ENCODE peak calls at places on chromosome 13, in ten cellular contexts. G, Y, N, V, X, S, D, B, Q and R are unnamed samples.

GRCh38 chr13:40776232-40776631 is 5.2 kb upstream of the MRPS31 start:
- DNase-seq in S (no peak), N (no peak), Q (no peak), Y (no peak), X (no peak), V (no peak), B (no peak), D (no peak), G (no peak), R (no peak)

GRCh38 chr13:40982772-40983171 is 36.3 kb downstream of the ELF1 start:
- DNase-seq in D (no peak), B (peak), S (peak), Y (peak), V (no peak), N (no peak), X (no peak), Q (peak), G (no peak), R (no peak)

GRCh38 chr13:70249332-70250064 is 141.2 kb upstream of the KLHL1 start:
- DNase-seq in X (no peak), G (peak), D (no peak), B (no peak), N (no peak), Q (peak), Y (peak), S (no peak), V (no peak), R (peak)

GRCh38 chr13:29771247-29771646 is 79.2 kb downstream of the UBL3 start:
- DNase-seq in D (no peak), S (peak), V (no peak), Q (peak), Y (no peak), N (no peak), B (no peak), G (no peak), X (no peak), R (no peak)

GRCh38 chr13:114248011-114248410 is 13.3 kb downstream of the CDC16 start:
- DNase-seq in Q (peak), D (no peak), N (no peak), V (no peak), S (no peak), Y (no peak), X (no peak), B (no peak), G (no peak), R (no peak)

GRCh38 chr13:51637852-51638496 is 53.7 kb downstream of the WDFY2 start:
- DNase-seq in G (no peak), X (no peak), B (no peak), V (no peak), S (no peak), N (no peak), Y (no peak), D (no peak), Q (no peak), R (no peak)

GRCh38 chr13:84446972-84447700 is 564.9 kb upstream of the SLITRK1 start:
- DNase-seq in S (no peak), B (no peak), Q (peak), D (no peak), G (no peak), V (no peak), Y (no peak), N (no peak), X (peak), R (no peak)

GRCh38 chr13:32503727-32504126 is 34.9 kb downstream of the N4BP2L2 start:
- DNase-seq in G (no peak), Q (no peak), N (no peak), S (no peak), Y (no peak), V (no peak), D (no peak), B (no peak), X (no peak), R (no peak)

GRCh38 chr13:48783181-48783630 is 129.5 kb downstream of the CYSLTR2 start:
- DNase-seq in Y (no peak), Q (peak), B (peak), G (peak), X (peak), N (peak), S (no peak), D (peak), V (no peak), R (peak)

GRCh38 chr13:51147732-51148131 is 36.7 kb upstream of the C13orf42 start:
- DNase-seq in D (no peak), N (no peak), G (no peak), Q (no peak), V (no peak), S (no peak), X (no peak), Y (no peak), B (no peak), R (no peak)

GRCh38 chr13:90443268-90443667 is 904.2 kb upstream of the MIR17HG start:
- DNase-seq in D (no peak), G (no peak), Y (no peak), N (no peak), V (no peak), B (no peak), X (no peak), S (no peak), Q (peak), R (no peak)

GRCh38 chr13:38637576-38637975 is 49.3 kb upstream of the FREM2 start:
- DNase-seq in V (no peak), B (no peak), Y (no peak), X (no peak), G (no peak), N (no peak), Q (no peak), D (no peak), S (no peak), R (no peak)

GRCh38 chr13:61414686-61415664 is 674 bp downstream of the PCDH20 start:
- DNase-seq in D (no peak), Y (peak), G (peak), B (peak), X (peak), S (no peak), V (peak), N (no peak), Q (peak), R (no peak)

GRCh38 chr13:75788494-75788991 is 152.4 kb downstream of the LMO7 start:
- DNase-seq in S (no peak), N (no peak), Y (no peak), V (no peak), D (peak), B (peak), Q (peak), X (no peak), G (peak), R (no peak)

GRCh38 chr13:111517641-111518010 is 197.2 kb downstream of the TEX29 start:
- DNase-seq in X (no peak), V (no peak), D (no peak), S (no peak), N (no peak), G (no peak), Y (no peak), B (no peak), Q (no peak), R (no peak)

GRCh38 chr13:82165396-82166174 is 1716.7 kb downstream of the SLITRK1 start:
- DNase-seq in G (peak), S (no peak), X (no peak), Y (no peak), B (no peak), N (no peak), V (no peak), Q (no peak), D (no peak), R (no peak)

GRCh38 chr13:23921451-23921888 is 24.2 kb upstream of the C1QTNF9B start:
- DNase-seq in D (peak), Q (peak), Y (peak), G (peak), X (no peak), S (peak), V (no peak), N (no peak), B (peak), R (peak)

GRCh38 chr13:67366533-67366932 is 136.4 kb upstream of the PCDH9 start:
- DNase-seq in X (no peak), V (no peak), Y (no peak), S (no peak), G (no peak), B (no peak), D (no peak), Q (peak), N (no peak), R (no peak)

GRCh38 chr13:50392977-50393376 is 377.7 kb downstream of the KCNRG start:
- DNase-seq in X (no peak), V (no peak), Y (no peak), B (no peak), Q (no peak), D (no peak), S (no peak), G (no peak), N (no peak), R (no peak)

GRCh38 chr13:64446372-64446771 is 2783.8 kb downstream of the PCDH9 start:
- DNase-seq in Y (no peak), B (no peak), G (peak), V (no peak), S (no peak), Q (no peak), D (no peak), N (no peak), X (no peak), R (no peak)

GRCh38 chr13:100221166-100221565 is 132.3 kb downstream of the PCCA start:
- DNase-seq in V (no peak), D (no peak), X (no peak), Q (no peak), N (no peak), S (no peak), B (no peak), Y (no peak), G (no peak), R (no peak)

GRCh38 chr13:42970824-42971669 is 21.0 kb downstream of the EPSTI1 start:
- DNase-seq in B (peak), Q (peak), D (no peak), X (no peak), S (peak), N (no peak), G (no peak), V (no peak), Y (peak), R (peak)

GRCh38 chr13:41848435-41849255 is 112.3 kb downstream of the VWA8 start:
- DNase-seq in G (no peak), X (no peak), B (no peak), S (no peak), N (no peak), Y (no peak), D (no peak), Q (peak), V (no peak), R (no peak)

GRCh38 chr13:23851106-23851505 is 38.1 kb downstream of the MIPEP start:
- DNase-seq in G (no peak), N (no peak), S (no peak), B (no peak), Y (no peak), X (no peak), Q (peak), V (no peak), D (no peak), R (no peak)

GRCh38 chr13:33931397-33931987 is 113.5 kb downstream of the RFC3 start:
- DNase-seq in Y (peak), X (no peak), Q (peak), V (no peak), B (no peak), D (no peak), N (no peak), S (peak), G (no peak), R (peak)

GRCh38 chr13:40236566-40237168 is 429.8 kb downstream of the FOXO1 start:
- DNase-seq in N (peak), V (no peak), Q (no peak), B (no peak), X (no peak), D (no peak), Y (no peak), G (no peak), S (no peak), R (no peak)

GRCh38 chr13:103236213-103236612 is 170.0 kb upstream of the SLC10A2 start:
- DNase-seq in G (no peak), S (no peak), X (no peak), N (no peak), D (no peak), V (no peak), B (no peak), Y (no peak), Q (no peak), R (no peak)

GRCh38 chr13:99908129-99908805 is 63.3 kb downstream of the ZIC5 start:
- DNase-seq in G (no peak), V (no peak), Q (peak), S (no peak), D (no peak), X (no peak), Y (no peak), N (no peak), B (no peak), R (no peak)

GRCh38 chr13:100396771-100397170 is 191.8 kb downstream of the GGACT start:
- DNase-seq in X (no peak), B (no peak), Q (no peak), Y (no peak), N (no peak), S (no peak), G (no peak), D (no peak), V (no peak), R (no peak)

DNA sequence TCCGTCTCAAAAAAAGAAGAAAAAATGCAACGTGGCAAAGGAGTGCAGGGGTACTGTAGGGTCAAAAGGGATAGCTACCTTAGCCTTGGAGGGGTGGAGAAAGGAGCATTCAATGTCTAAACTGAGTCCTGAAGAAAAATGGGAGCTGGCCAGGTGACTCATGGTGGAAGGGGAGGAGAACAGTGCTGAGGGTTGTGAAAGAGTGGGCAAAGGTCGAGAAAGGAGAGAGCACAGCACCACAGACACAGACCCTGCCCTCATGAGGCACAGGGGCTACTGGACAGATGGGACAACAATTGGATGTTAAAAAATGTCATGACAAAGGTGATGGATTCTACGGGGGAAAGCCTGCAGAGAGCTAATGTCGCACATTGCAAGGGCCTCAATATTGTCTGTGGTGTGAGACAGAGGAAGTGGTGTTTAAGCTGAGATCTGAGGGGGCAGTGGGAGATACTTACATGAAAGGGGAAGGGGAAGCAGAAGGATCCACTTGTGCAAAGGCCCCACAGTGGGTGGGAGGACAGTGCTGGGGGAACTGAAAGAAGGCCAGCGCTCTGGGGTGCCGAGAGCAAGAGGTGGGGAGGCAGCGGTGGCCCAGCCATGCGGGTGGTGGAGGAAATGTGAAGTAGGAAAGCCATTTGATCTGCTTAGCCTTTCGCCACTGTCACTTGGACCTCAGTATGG is 42.9 kb upstream of the URAD start:
- DNase-seq in Y (no peak), D (no peak), Q (no peak), S (peak), B (no peak), X (peak), N (no peak), G (no peak), V (no peak), R (no peak)
- TF ChIP-seq CTCF in Y (no peak), D (no peak), Q (no peak), S (no peak), B (no peak), X (no peak), N (no peak), G (no peak), V (no peak), R (no peak)

DNA sequence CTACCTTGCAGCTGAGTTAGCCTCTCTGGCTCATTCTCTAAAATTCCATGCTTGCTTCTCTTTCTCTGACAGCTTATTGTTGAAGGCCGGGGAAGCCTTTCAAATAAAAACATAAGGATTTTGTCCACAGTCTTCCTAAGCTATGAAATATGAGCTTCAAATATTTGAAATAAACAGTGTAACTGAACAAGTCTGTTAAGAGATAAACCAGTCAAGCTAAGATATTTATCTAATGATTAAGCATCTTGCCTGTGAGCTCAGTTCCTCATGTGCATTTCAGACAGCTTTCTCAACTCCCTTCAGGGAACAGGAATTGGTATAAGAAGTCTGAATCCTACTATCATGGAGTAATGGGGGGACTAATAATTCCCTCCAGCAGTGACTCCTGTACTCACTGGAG is 89.4 kb downstream of the SLAIN1 start:
- DNase-seq in G (no peak), V (no peak), D (no peak), X (no peak), Y (no peak), Q (no peak), N (no peak), S (no peak), B (no peak), R (no peak)
- TF ChIP-seq CTCF in G (no peak), V (no peak), D (no peak), X (no peak), Y (no peak), Q (no peak), N (no peak), S (no peak), B (no peak), R (no peak)

GRCh38 chr13:97253581-97254293 is 31.6 kb downstream of the MBNL2 start:
- DNase-seq in D (no peak), N (no peak), Q (no peak), V (no peak), X (no peak), S (no peak), B (no peak), G (no peak), Y (no peak), R (no peak)
- TF ChIP-seq CTCF in D (no peak), N (no peak), Q (no peak), V (no peak), X (no peak), S (no peak), B (no peak), G (no peak), Y (no peak), R (no peak)

DNA sequence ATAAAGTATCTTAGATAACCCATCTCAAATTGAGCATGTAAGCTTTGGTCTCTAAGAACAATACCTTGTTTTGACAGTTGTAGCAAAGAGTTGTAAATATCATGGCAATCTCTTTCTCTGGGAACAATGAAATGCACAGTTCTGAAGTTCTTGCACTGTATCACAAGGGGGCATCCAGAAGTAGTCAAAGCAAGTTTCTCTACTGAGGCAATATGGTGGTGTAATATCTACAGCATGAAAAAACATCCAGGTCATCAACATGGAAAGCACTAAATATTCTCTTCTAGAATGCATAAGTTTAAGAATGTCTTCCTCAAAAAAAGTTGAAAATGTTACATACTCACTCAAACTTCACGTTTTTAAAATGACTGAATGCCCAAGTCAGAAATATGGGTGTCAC is 19.6 kb downstream of the MTMR6 start:
- DNase-seq in V (no peak), B (no peak), N (no peak), D (no peak), X (no peak), Q (peak), S (no peak), G (no peak), Y (no peak), R (no peak)
- TF ChIP-seq CTCF in V (peak), B (no peak), N (no peak), D (peak), X (peak), Q (peak), S (no peak), G (peak), Y (no peak), R (no peak)

GRCh38 chr13:96726651-96727050 is 267.6 kb downstream of the OXGR1 start:
- DNase-seq in N (no peak), Y (no peak), D (no peak), B (no peak), G (no peak), X (no peak), S (no peak), Q (no peak), V (no peak), R (no peak)

GRCh38 chr13:96730676-96731075 is 263.6 kb downstream of the OXGR1 start:
- DNase-seq in D (no peak), V (no peak), B (no peak), N (no peak), G (no peak), Y (no peak), Q (no peak), S (no peak), X (no peak), R (no peak)

GRCh38 chr13:96728463-96728862 is 265.8 kb downstream of the OXGR1 start:
- DNase-seq in B (no peak), D (no peak), Y (no peak), S (no peak), G (no peak), N (no peak), Q (no peak), V (no peak), X (no peak), R (no peak)
- TF ChIP-seq CTCF in B (no peak), D (no peak), Y (no peak), S (no peak), G (no peak), N (no peak), Q (no peak), V (no peak), X (no peak), R (no peak)

DNA sequence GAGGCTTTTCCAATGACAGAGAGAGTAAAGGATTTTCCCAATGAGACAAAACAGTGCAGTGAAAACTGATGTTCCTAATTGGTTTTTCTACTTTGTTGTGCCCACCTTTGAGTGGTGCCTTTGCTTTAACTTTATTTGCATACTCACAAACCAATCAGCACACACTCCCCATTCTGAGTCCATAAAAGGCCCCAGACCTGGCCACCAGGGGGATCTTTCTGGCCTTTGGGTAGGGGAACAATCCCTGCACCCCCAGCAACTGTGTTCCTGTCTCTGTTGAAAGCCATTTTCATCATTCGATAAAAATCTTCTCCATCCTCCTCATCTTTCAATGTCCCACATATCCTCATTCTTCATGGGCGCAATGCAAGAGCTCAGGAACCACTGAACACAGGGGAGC is 252.8 kb downstream of the B3GLCT start:
- DNase-seq in V (no peak), B (no peak), S (no peak), N (no peak), G (no peak), Q (no peak), D (no peak), X (no peak), Y (no peak), R (no peak)
- TF ChIP-seq CTCF in V (no peak), B (no peak), S (no peak), N (no peak), G (no peak), Q (no peak), D (no peak), X (no peak), Y (no peak), R (no peak)

DNA sequence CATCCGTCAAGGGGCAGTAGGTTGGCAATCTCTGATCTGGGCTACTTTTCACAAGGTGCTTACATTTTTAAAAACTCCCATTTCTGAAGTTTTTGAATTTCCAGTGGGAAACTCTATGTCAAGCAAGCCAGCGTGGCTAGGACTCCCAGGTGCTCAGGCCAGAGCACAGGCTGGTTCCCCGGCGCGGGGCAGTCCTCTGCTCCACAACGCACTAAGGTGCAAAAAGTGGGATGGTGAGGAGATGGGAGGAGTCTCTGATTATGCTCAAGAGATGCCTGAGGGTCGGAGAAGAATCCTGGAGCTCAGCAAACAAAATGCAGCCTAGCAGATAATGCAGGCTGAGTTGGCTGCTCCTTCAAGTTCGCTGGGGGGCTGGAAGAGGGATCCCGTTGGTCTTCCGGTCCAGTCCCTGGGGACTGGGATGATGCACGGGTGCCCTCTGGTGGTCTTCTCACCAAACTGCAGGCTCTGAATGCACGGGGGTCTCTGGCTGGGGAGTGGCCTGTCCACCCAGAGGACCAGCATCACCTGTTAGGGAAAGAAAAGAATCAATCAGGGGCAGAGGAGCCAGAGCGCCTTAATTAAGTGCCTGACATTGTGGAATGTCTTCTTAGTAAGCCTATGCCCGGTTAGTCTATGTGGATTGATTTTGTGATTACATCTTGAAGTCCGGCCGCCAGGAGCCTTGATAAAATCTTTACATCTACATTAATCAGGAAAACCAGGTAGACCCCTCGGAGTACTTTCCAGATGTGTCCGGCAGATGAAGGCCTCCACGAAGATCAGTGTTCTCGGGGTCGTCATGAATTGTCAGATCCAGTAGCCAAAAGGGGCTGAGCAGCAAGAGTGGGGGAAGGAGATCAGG is 244.4 kb upstream of the MAB21L1 start:
- DNase-seq in X (peak), N (no peak), V (peak), D (no peak), Q (peak), S (peak), G (peak), B (peak), Y (peak), R (peak)
- TF ChIP-seq CTCF in X (peak), N (peak), V (peak), D (peak), Q (peak), S (peak), G (peak), B (peak), Y (peak), R (peak)